ENCODE peak calls at places on chromosomes 5 and 9, in seven cellular contexts. One of them, this sample, is unnamed.

GRCh38 chr5:9716838-9717281 is 86.7 kb upstream of the TAS2R1 start:
- DNase-seq in upper lobe of right lung: no peak
- DNase-seq in heart right ventricle: no peak
- DNase-seq in thyroid gland: no peak
- DNase-seq in caudate nucleus: no peak
- DNase-seq in heart left ventricle: no peak
- DNase-seq in upper lobe of left lung: no peak
- DNase-seq in this sample: no peak

GRCh38 chr9:122695696-122696095 is 20.8 kb downstream of the OR1L3 start:
- DNase-seq in upper lobe of left lung: no peak
- DNase-seq in heart left ventricle: no peak
- DNase-seq in thyroid gland: no peak
- DNase-seq in caudate nucleus: no peak
- DNase-seq in upper lobe of right lung: no peak
- DNase-seq in heart right ventricle: no peak
- DNase-seq in this sample: no peak

GRCh38 chr9:135975834-135976233 is 14.7 kb upstream of the UBAC1 start:
- DNase-seq in thyroid gland: no peak
- DNase-seq in heart left ventricle: no peak
- DNase-seq in upper lobe of right lung: no peak
- DNase-seq in caudate nucleus: no peak
- DNase-seq in upper lobe of left lung: no peak
- DNase-seq in heart right ventricle: no peak
- DNase-seq in this sample: no peak

GRCh38 chr9:94993141-94993820 is 266.8 kb downstream of the AOPEP start:
- DNase-seq in heart left ventricle: no peak
- DNase-seq in upper lobe of left lung: no peak
- DNase-seq in thyroid gland: no peak
- DNase-seq in caudate nucleus: no peak
- DNase-seq in upper lobe of right lung: no peak
- DNase-seq in heart right ventricle: no peak
- DNase-seq in this sample: no peak

GRCh38 chr5:174097486-174098185 is 52.1 kb downstream of the NSG2 start:
- DNase-seq in thyroid gland: no peak
- DNase-seq in upper lobe of right lung: no peak
- DNase-seq in upper lobe of left lung: no peak
- DNase-seq in caudate nucleus: no peak
- DNase-seq in heart right ventricle: no peak
- DNase-seq in heart left ventricle: no peak
- DNase-seq in this sample: no peak

GRCh38 chr9:79390077-79390673 is 181.6 kb upstream of the TLE4 start:
- DNase-seq in caudate nucleus: no peak
- DNase-seq in upper lobe of left lung: no peak
- DNase-seq in heart left ventricle: no peak
- DNase-seq in heart right ventricle: no peak
- DNase-seq in thyroid gland: no peak
- DNase-seq in upper lobe of right lung: no peak
- DNase-seq in this sample: no peak

GRCh38 chr9:81964216-81965171 is 21.2 kb downstream of the SPATA31D3 start:
- DNase-seq in heart left ventricle: no peak
- DNase-seq in heart right ventricle: no peak
- DNase-seq in upper lobe of right lung: no peak
- DNase-seq in thyroid gland: no peak
- DNase-seq in upper lobe of left lung: no peak
- DNase-seq in caudate nucleus: no peak
- DNase-seq in this sample: no peak

GRCh38 chr5:77843570-77844407 is 67.7 kb upstream of the TBCA start:
- DNase-seq in heart right ventricle: no peak
- DNase-seq in heart left ventricle: no peak
- DNase-seq in caudate nucleus: peak; percentile 68
- DNase-seq in upper lobe of left lung: peak; percentile 75
- DNase-seq in thyroid gland: peak; percentile 33
- DNase-seq in upper lobe of right lung: no peak
- DNase-seq in this sample: no peak

GRCh38 chr9:86096382-86096781 is 3.0 kb downstream of the GOLM1 start:
- DNase-seq in upper lobe of right lung: no peak
- DNase-seq in thyroid gland: no peak
- DNase-seq in caudate nucleus: no peak
- DNase-seq in upper lobe of left lung: no peak
- DNase-seq in heart right ventricle: no peak
- DNase-seq in heart left ventricle: no peak
- DNase-seq in this sample: no peak

GRCh38 chr5:169795311-169795710 is 158.2 kb downstream of the DOCK2 start:
- DNase-seq in upper lobe of left lung: no peak
- DNase-seq in heart right ventricle: no peak
- DNase-seq in thyroid gland: no peak
- DNase-seq in upper lobe of right lung: no peak
- DNase-seq in caudate nucleus: peak; percentile 34
- DNase-seq in heart left ventricle: no peak
- DNase-seq in this sample: no peak

GRCh38 chr5:75368391-75368790 is 31.4 kb downstream of the HMGCR start:
- DNase-seq in upper lobe of right lung: no peak
- DNase-seq in thyroid gland: no peak
- DNase-seq in caudate nucleus: no peak
- DNase-seq in heart right ventricle: no peak
- DNase-seq in heart left ventricle: no peak
- DNase-seq in upper lobe of left lung: no peak
- DNase-seq in this sample: no peak

GRCh38 chr5:149264432-149265069 is 7.1 kb upstream of the AFAP1L1 start:
- DNase-seq in heart left ventricle: no peak
- DNase-seq in upper lobe of left lung: no peak
- DNase-seq in caudate nucleus: peak; percentile 30
- DNase-seq in heart right ventricle: no peak
- DNase-seq in upper lobe of right lung: no peak
- DNase-seq in thyroid gland: peak; percentile 25
- DNase-seq in this sample: peak; percentile 60

GRCh38 chr9:110202232-110202631 is 5.7 kb downstream of the C9orf152 start:
- DNase-seq in upper lobe of left lung: no peak
- DNase-seq in heart right ventricle: no peak
- DNase-seq in heart left ventricle: no peak
- DNase-seq in caudate nucleus: no peak
- DNase-seq in upper lobe of right lung: no peak
- DNase-seq in thyroid gland: no peak
- DNase-seq in this sample: no peak

GRCh38 chr9:110207071-110207923 is 662 bp downstream of the C9orf152 start:
- DNase-seq in heart right ventricle: no peak
- DNase-seq in upper lobe of right lung: peak; percentile 91
- DNase-seq in caudate nucleus: no peak
- DNase-seq in upper lobe of left lung: peak; percentile 61
- DNase-seq in thyroid gland: peak; percentile 61
- DNase-seq in heart left ventricle: no peak
- DNase-seq in this sample: peak; percentile 93

GRCh38 chr9:110206388-110206787 is 1.6 kb downstream of the C9orf152 start:
- DNase-seq in heart right ventricle: no peak
- DNase-seq in upper lobe of right lung: no peak
- DNase-seq in thyroid gland: peak; percentile 7
- DNase-seq in caudate nucleus: no peak
- DNase-seq in upper lobe of left lung: no peak
- DNase-seq in heart left ventricle: no peak
- DNase-seq in this sample: peak; percentile 70

GRCh38 chr9:110213413-110214044 is 5.6 kb upstream of the C9orf152 start:
- DNase-seq in caudate nucleus: no peak
- DNase-seq in upper lobe of right lung: no peak
- DNase-seq in heart right ventricle: no peak
- DNase-seq in upper lobe of left lung: no peak
- DNase-seq in thyroid gland: no peak
- DNase-seq in heart left ventricle: no peak
- DNase-seq in this sample: peak; percentile 80

GRCh38 chr9:110208031-110208430 is at the start of gene C9orf152:
- DNase-seq in upper lobe of right lung: peak; percentile 82
- DNase-seq in heart left ventricle: no peak
- DNase-seq in caudate nucleus: no peak
- DNase-seq in heart right ventricle: no peak
- DNase-seq in thyroid gland: peak; percentile 56
- DNase-seq in upper lobe of left lung: no peak
- DNase-seq in this sample: peak; percentile 88
- H3K27ac ChIP-seq in upper lobe of right lung: peak within 1 kb of the TSS; percentile 85
- H3K27ac ChIP-seq in heart left ventricle: no peak within 1 kb of the TSS
- H3K27ac ChIP-seq in caudate nucleus: no peak within 1 kb of the TSS
- H3K27ac ChIP-seq in heart right ventricle: no peak within 1 kb of the TSS
- H3K27ac ChIP-seq in thyroid gland: no peak within 1 kb of the TSS
- H3K27ac ChIP-seq in upper lobe of left lung: peak within 1 kb of the TSS; percentile 77
- H3K27ac ChIP-seq in this sample: peak within 1 kb of the TSS; percentile 89

GRCh38 chr5:168409601-168410458 is 76.4 kb upstream of the RARS1 start:
- DNase-seq in upper lobe of left lung: no peak
- DNase-seq in thyroid gland: no peak
- DNase-seq in heart right ventricle: no peak
- DNase-seq in caudate nucleus: peak; percentile 22
- DNase-seq in heart left ventricle: no peak
- DNase-seq in upper lobe of right lung: no peak
- DNase-seq in this sample: no peak
- H3K27ac ChIP-seq in upper lobe of left lung: no peak overlapping the region
- H3K27ac ChIP-seq in thyroid gland: no peak overlapping the region
- H3K27ac ChIP-seq in heart right ventricle: peak overlapping the region; percentile 41
- H3K27ac ChIP-seq in caudate nucleus: no peak overlapping the region
- H3K27ac ChIP-seq in heart left ventricle: peak overlapping the region; percentile 50
- H3K27ac ChIP-seq in upper lobe of right lung: no peak overlapping the region
- H3K27ac ChIP-seq in this sample: no peak overlapping the region

GRCh38 chr5:133888625-133888991 is 79.8 kb downstream of the C5orf15 start:
- DNase-seq in heart left ventricle: no peak
- DNase-seq in caudate nucleus: no peak
- DNase-seq in heart right ventricle: no peak
- DNase-seq in upper lobe of left lung: no peak
- DNase-seq in upper lobe of right lung: peak; percentile 29
- DNase-seq in thyroid gland: no peak
- DNase-seq in this sample: no peak
- H3K27ac ChIP-seq in heart left ventricle: no peak overlapping the region
- H3K27ac ChIP-seq in caudate nucleus: no peak overlapping the region
- H3K27ac ChIP-seq in heart right ventricle: no peak overlapping the region
- H3K27ac ChIP-seq in upper lobe of left lung: no peak overlapping the region
- H3K27ac ChIP-seq in upper lobe of right lung: no peak overlapping the region
- H3K27ac ChIP-seq in thyroid gland: no peak overlapping the region
- H3K27ac ChIP-seq in this sample: no peak overlapping the region

GRCh38 chr5:54360089-54360488 is 49.7 kb upstream of the ARL15 start:
- DNase-seq in upper lobe of right lung: no peak
- DNase-seq in upper lobe of left lung: no peak
- DNase-seq in heart left ventricle: no peak
- DNase-seq in thyroid gland: no peak
- DNase-seq in heart right ventricle: no peak
- DNase-seq in caudate nucleus: no peak
- DNase-seq in this sample: no peak
- H3K27ac ChIP-seq in upper lobe of right lung: no peak overlapping the region
- H3K27ac ChIP-seq in upper lobe of left lung: no peak overlapping the region
- H3K27ac ChIP-seq in heart left ventricle: no peak overlapping the region
- H3K27ac ChIP-seq in thyroid gland: no peak overlapping the region
- H3K27ac ChIP-seq in heart right ventricle: no peak overlapping the region
- H3K27ac ChIP-seq in caudate nucleus: no peak overlapping the region
- H3K27ac ChIP-seq in this sample: no peak overlapping the region